ENCODE peak calls at places on chromosome X, in eight cellular contexts. One of them, this sample, is unnamed.

GRCh38 chrX:133417364-133417763 is 2.1 kb upstream of the GPC4 start:
- DNase-seq in T-helper 1 cell: no peak
- DNase-seq in dorsolateral prefrontal cortex: no peak
- DNase-seq in NCI-H526 treated with DMSO at 0.1 percent for 48 hours: no peak
- DNase-seq in Right ventricle myocardium inferior: no peak
- DNase-seq in AG09319: no peak
- DNase-seq in stimulated activated naive B cell treated with anti-CD40 and anti-IgM and Interleukin-4, amounts not matched to agents 10 μg/mL and 1 μg/mL and 100 μg/mL, for 72 hours: no peak
- DNase-seq in fibroblast of mammary gland: no peak
- DNase-seq in this sample: no peak

GRCh38 chrX:111869639-111870034 is 6.3 kb upstream of the TRPC5OS start:
- DNase-seq in T-helper 1 cell: no peak
- DNase-seq in dorsolateral prefrontal cortex: no peak
- DNase-seq in NCI-H526 treated with DMSO at 0.1 percent for 48 hours: peak
- DNase-seq in Right ventricle myocardium inferior: no peak
- DNase-seq in AG09319: peak
- DNase-seq in stimulated activated naive B cell treated with anti-CD40 and anti-IgM and Interleukin-4, amounts not matched to agents 10 μg/mL and 1 μg/mL and 100 μg/mL, for 72 hours: peak
- DNase-seq in fibroblast of mammary gland: peak
- DNase-seq in this sample: no peak

GRCh38 chrX:53357799-53358530 is 64.5 kb downstream of the SMC1A start:
- DNase-seq in T-helper 1 cell: no peak
- DNase-seq in dorsolateral prefrontal cortex: peak
- DNase-seq in NCI-H526 treated with DMSO at 0.1 percent for 48 hours: no peak
- DNase-seq in Right ventricle myocardium inferior: no peak
- DNase-seq in AG09319: peak
- DNase-seq in stimulated activated naive B cell treated with anti-CD40 and anti-IgM and Interleukin-4, amounts not matched to agents 10 μg/mL and 1 μg/mL and 100 μg/mL, for 72 hours: no peak
- DNase-seq in fibroblast of mammary gland: peak
- DNase-seq in this sample: no peak

GRCh38 chrX:47607091-47607490 is 12.6 kb downstream of the SYN1 start:
- DNase-seq in T-helper 1 cell: no peak
- DNase-seq in dorsolateral prefrontal cortex: no peak
- DNase-seq in NCI-H526 treated with DMSO at 0.1 percent for 48 hours: no peak
- DNase-seq in Right ventricle myocardium inferior: no peak
- DNase-seq in AG09319: no peak
- DNase-seq in stimulated activated naive B cell treated with anti-CD40 and anti-IgM and Interleukin-4, amounts not matched to agents 10 μg/mL and 1 μg/mL and 100 μg/mL, for 72 hours: no peak
- DNase-seq in fibroblast of mammary gland: peak
- DNase-seq in this sample: no peak

GRCh38 chrX:11968470-11968869 is 169.8 kb upstream of the FRMPD4 start:
- DNase-seq in T-helper 1 cell: no peak
- DNase-seq in dorsolateral prefrontal cortex: no peak
- DNase-seq in NCI-H526 treated with DMSO at 0.1 percent for 48 hours: no peak
- DNase-seq in Right ventricle myocardium inferior: no peak
- DNase-seq in AG09319: no peak
- DNase-seq in stimulated activated naive B cell treated with anti-CD40 and anti-IgM and Interleukin-4, amounts not matched to agents 10 μg/mL and 1 μg/mL and 100 μg/mL, for 72 hours: no peak
- DNase-seq in fibroblast of mammary gland: no peak
- DNase-seq in this sample: no peak

GRCh38 chrX:68995780-68996551 is 167.1 kb downstream of the EFNB1 start:
- DNase-seq in T-helper 1 cell: no peak
- DNase-seq in dorsolateral prefrontal cortex: no peak
- DNase-seq in NCI-H526 treated with DMSO at 0.1 percent for 48 hours: no peak
- DNase-seq in Right ventricle myocardium inferior: peak
- DNase-seq in AG09319: peak
- DNase-seq in stimulated activated naive B cell treated with anti-CD40 and anti-IgM and Interleukin-4, amounts not matched to agents 10 μg/mL and 1 μg/mL and 100 μg/mL, for 72 hours: no peak
- DNase-seq in fibroblast of mammary gland: peak
- DNase-seq in this sample: no peak

GRCh38 chrX:135528756-135529155 is 8.3 kb downstream of the INTS6L start:
- DNase-seq in T-helper 1 cell: no peak
- DNase-seq in dorsolateral prefrontal cortex: no peak
- DNase-seq in NCI-H526 treated with DMSO at 0.1 percent for 48 hours: no peak
- DNase-seq in Right ventricle myocardium inferior: no peak
- DNase-seq in AG09319: no peak
- DNase-seq in stimulated activated naive B cell treated with anti-CD40 and anti-IgM and Interleukin-4, amounts not matched to agents 10 μg/mL and 1 μg/mL and 100 μg/mL, for 72 hours: no peak
- DNase-seq in fibroblast of mammary gland: no peak
- DNase-seq in this sample: no peak

GRCh38 chrX:150587585-150588503 is 19.4 kb downstream of the MTM1 start:
- DNase-seq in T-helper 1 cell: peak
- DNase-seq in dorsolateral prefrontal cortex: peak
- DNase-seq in NCI-H526 treated with DMSO at 0.1 percent for 48 hours: no peak
- DNase-seq in Right ventricle myocardium inferior: no peak
- DNase-seq in AG09319: no peak
- DNase-seq in stimulated activated naive B cell treated with anti-CD40 and anti-IgM and Interleukin-4, amounts not matched to agents 10 μg/mL and 1 μg/mL and 100 μg/mL, for 72 hours: peak
- DNase-seq in fibroblast of mammary gland: peak
- DNase-seq in this sample: no peak

GRCh38 chrX:150692837-150693781 is at the start of gene MTMR1:
- DNase-seq in T-helper 1 cell: peak
- DNase-seq in dorsolateral prefrontal cortex: no peak
- DNase-seq in NCI-H526 treated with DMSO at 0.1 percent for 48 hours: peak
- DNase-seq in Right ventricle myocardium inferior: peak
- DNase-seq in AG09319: no peak
- DNase-seq in stimulated activated naive B cell treated with anti-CD40 and anti-IgM and Interleukin-4, amounts not matched to agents 10 μg/mL and 1 μg/mL and 100 μg/mL, for 72 hours: peak
- DNase-seq in fibroblast of mammary gland: no peak
- DNase-seq in this sample: no peak

This sample was measured in breast epithelium.